ENCODE peak calls at places on chromosomes 1 and 21, in five cellular contexts. Z, G, C, L and R are unnamed samples.

GRCh38 chr1:203593723-203594122 is 32.9 kb upstream of the ATP2B4 start:
- DNase-seq in G (peak), Z (no peak), C (peak), L (no peak), R (peak)

GRCh38 chr1:155974208-155975165 is 3.9 kb downstream of the ARHGEF2 start:
- DNase-seq in Z (no peak), L (peak), G (no peak), C (no peak), R (no peak)

GRCh38 chr1:20558180-20558579 is 5.8 kb downstream of the FAM43B start:
- DNase-seq in G (no peak), C (no peak), L (no peak), Z (no peak), R (no peak)

GRCh38 chr21:41762753-41763152 is 4.1 kb downstream of the RIPK4 start:
- DNase-seq in G (no peak), L (peak), Z (no peak), C (no peak), R (no peak)

GRCh38 chr1:226476657-226477319 is 68.9 kb upstream of the PARP1 start:
- DNase-seq in C (no peak), Z (no peak), G (no peak), L (no peak), R (no peak)

GRCh38 chr1:21607549-21608529 is 61.3 kb downstream of the RAP1GAP start:
- DNase-seq in C (peak), Z (peak), G (peak), L (peak), R (peak)

GRCh38 chr21:25421327-25422028 is 185.8 kb downstream of the MRPL39 start:
- DNase-seq in G (peak), C (peak), L (peak), Z (no peak), R (no peak)

GRCh38 chr1:84598418-84598817 is 24.2 kb upstream of the CTBS start:
- DNase-seq in Z (no peak), L (no peak), C (no peak), G (no peak), R (no peak)

GRCh38 chr1:176694713-176695112 is 231.7 kb downstream of the PAPPA2 start:
- DNase-seq in G (no peak), Z (no peak), C (no peak), L (no peak), R (no peak)